ENCODE peak calls at places on chromosomes 11 and 22, in eight cellular contexts. Q is PC-9; M is fibroblast of lung; F is stomach; R is naive thymus-derived CD4-positive, alpha-beta T cell; J is psoas muscle; T is colonic mucosa; O is neural progenitor cell. B is an unnamed sample.

GRCh38 chr11:69211540-69212120 is 55.9 kb downstream of the SMIM38 start:
- DNase-seq in F (no peak), M (no peak), Q (peak; percentile 26), J (no peak), O (no peak), T (no peak), R (no peak), B (no peak)

GRCh38 chr11:119471329-119471728 is 48.4 kb upstream of the THY1 start:
- DNase-seq in J (no peak), O (no peak), Q (no peak), R (no peak), T (no peak), F (no peak), M (no peak), B (no peak)

GRCh38 chr11:13007702-13008435 is 1.2 kb upstream of the RASSF10 start:
- DNase-seq in F (peak; percentile 31), T (peak; percentile 26), R (no peak), O (no peak), J (no peak), M (no peak), Q (no peak), B (no peak)

GRCh38 chr11:126751242-126751641 is 249.3 kb downstream of the KIRREL3 start:
- DNase-seq in Q (no peak), R (no peak), O (no peak), F (no peak), J (no peak), M (peak; percentile 15), T (no peak), B (no peak)

GRCh38 chr11:10503217-10503616 is 37.8 kb downstream of the RNF141 start:
- DNase-seq in R (no peak), Q (no peak), F (no peak), M (no peak), J (no peak), O (no peak), T (no peak), B (no peak)

GRCh38 chr11:45886816-45887520 is 1.5 kb downstream of the MAPK8IP1 start:
- DNase-seq in Q (no peak), J (no peak), M (no peak), R (no peak), T (no peak), F (no peak), O (no peak), B (no peak)

GRCh38 chr11:128522943-128523518 is 64.3 kb downstream of the ETS1 start:
- DNase-seq in F (no peak), O (no peak), J (no peak), T (no peak), Q (no peak), M (no peak), R (peak; percentile 82), B (no peak)

GRCh38 chr11:30990625-30991348 is 378.8 kb downstream of the DCDC1 start:
- DNase-seq in O (no peak), M (no peak), Q (no peak), F (no peak), T (no peak), J (no peak), R (no peak), B (no peak)

GRCh38 chr11:102223859-102224258 is 93.4 kb upstream of the BIRC3 start:
- DNase-seq in Q (no peak), M (peak; percentile 59), J (no peak), R (no peak), O (no peak), T (no peak), F (no peak), B (no peak)

GRCh38 chr11:108135845-108136599 is 14.7 kb downstream of the ACAT1 start:
- DNase-seq in Q (peak; percentile 33), F (no peak), O (no peak), R (peak; percentile 30), J (no peak), M (peak; percentile 37), T (no peak), B (no peak)

GRCh38 chr22:17578129-17578754 is 14.9 kb downstream of the SLC25A18 start:
- DNase-seq in O (no peak), T (no peak), R (no peak), Q (no peak), J (peak; percentile 76), M (peak; percentile 65), F (peak; percentile 77), B (peak; percentile 96)

DNA sequence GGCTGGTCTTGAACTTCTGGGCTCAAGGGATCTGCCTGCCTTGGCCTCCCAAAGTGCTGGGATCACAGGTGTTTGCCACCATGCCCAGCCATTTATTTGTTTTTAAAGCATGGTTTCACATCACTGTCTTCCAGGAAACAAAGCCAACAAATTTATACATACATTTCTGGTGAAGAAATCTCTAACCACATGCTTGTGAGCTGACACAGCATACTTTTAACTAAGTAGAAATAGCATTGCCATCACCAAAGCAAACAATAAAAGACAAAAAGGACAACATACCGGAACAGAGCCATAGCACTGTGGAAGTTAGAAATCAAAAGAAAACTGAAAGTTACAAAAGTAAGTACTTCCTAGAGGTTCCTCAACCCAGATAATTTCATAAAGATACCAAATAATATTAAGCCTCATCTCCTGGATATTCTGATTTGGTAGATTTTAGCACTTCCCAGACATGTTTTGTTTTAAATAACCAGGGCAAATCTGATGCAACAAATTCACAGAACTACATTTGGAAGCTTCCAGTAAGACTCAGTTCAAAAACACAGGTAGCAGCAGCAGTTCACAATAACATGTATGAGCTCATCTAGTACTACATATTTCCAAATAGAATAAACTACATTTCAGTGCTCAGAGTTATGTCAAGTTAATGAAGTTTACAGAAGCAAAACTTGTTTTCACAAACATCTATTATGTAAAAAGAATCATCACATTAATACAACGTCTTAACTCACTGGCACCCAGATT is 70.6 kb downstream of the RRAS2 start:
- DNase-seq in R (no peak), J (no peak), M (peak; percentile 87), T (no peak), F (no peak), O (no peak), Q (peak; percentile 71), B (no peak)
- H3K4me3 ChIP-seq in R (no peak overlapping the region), J (no peak overlapping the region), M (peak overlapping the region; percentile 20), T (no peak overlapping the region), F (no peak overlapping the region), O (no peak overlapping the region), Q (no peak overlapping the region), B (no peak overlapping the region)

GRCh38 chr11:749731-750130 is 2.5 kb downstream of the TALDO1 start:
- DNase-seq in O (no peak), M (no peak), R (no peak), Q (no peak), J (no peak), T (no peak), F (no peak), B (no peak)

GRCh38 chr11:742571-743201 is 4.6 kb upstream of the TALDO1 start:
- DNase-seq in R (no peak), F (no peak), T (no peak), O (no peak), M (no peak), Q (no peak), J (no peak), B (no peak)

GRCh38 chr11:747176-748006 is at the start of gene TALDO1:
- DNase-seq in J (peak; percentile 96), Q (peak; percentile 65), T (peak; percentile 93), O (peak; percentile 98), F (peak; percentile 95), M (peak; percentile 73), R (peak; percentile 68), B (peak; percentile 94)

GRCh38 chr11:748007-748359 is 719 bp downstream of the TALDO1 start:
- DNase-seq in O (peak; percentile 28), R (no peak), M (no peak), F (no peak), J (peak; percentile 66), Q (no peak), T (peak; percentile 27), B (peak; percentile 42)

DNA sequence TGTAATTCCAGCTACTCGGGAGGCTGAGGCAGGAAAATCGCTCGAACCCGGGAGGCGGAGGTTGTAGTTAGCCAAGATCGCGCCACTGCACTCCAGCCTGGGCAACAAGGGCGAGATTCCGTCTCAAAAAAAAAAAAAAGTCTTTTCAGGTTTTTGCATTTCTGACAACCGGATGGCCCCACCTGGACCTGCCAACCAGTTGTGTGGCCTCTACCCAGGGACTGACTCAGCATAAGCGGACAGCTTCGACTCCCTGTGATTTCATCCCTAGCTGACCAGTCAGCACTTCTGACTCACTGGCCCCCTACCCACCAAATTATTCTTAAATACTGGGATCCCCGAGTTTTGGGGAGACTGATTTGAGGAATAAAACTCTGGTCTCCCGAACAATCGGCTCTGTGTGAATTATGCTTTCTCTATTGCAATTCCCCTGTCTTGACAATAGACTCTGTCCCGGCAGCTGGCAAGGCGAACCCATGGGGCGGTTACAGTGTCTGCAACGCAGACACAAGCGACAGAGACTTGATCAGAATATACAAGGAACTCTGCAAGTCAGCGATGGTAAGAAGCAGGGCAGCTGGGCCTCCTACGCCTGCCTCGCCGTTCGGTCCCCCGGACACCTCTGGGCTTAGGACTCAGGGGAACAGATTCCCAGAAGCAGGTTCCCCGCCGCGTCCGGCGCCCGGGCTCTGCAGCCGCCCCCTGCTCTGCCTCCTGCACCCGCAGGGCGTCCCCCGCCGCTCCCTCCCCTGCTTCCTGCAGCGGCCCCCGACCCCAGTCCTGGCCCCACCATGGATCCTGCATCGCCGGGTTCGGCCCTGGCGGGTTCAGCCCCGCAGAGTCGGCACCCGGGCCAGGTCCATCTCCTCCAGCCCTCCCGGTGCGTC is 732 bp upstream of the TALDO1 start:
- DNase-seq in Q (peak; percentile 55), M (no peak), O (peak; percentile 72), J (no peak), T (peak; percentile 39), R (peak; percentile 41), F (no peak), B (peak; percentile 35)
- H3K27ac ChIP-seq in Q (peak overlapping the region; percentile 66), M (no peak overlapping the region), O (no peak overlapping the region), J (peak overlapping the region; percentile 89), T (peak overlapping the region; percentile 76), R (peak overlapping the region; percentile 80), F (peak overlapping the region; percentile 96), B (peak overlapping the region; percentile 26)

GRCh38 chr11:93773045-93773477 is 11.0 kb upstream of the MED17 start:
- DNase-seq in O (peak; percentile 51), F (no peak), Q (no peak), T (no peak), M (no peak), R (no peak), J (no peak), B (no peak)
- H3K4me1 ChIP-seq in O (no peaks in the 10 kb centered on the region), F (no peaks in the 10 kb centered on the region), Q (no peaks in the 10 kb centered on the region), T (no peaks in the 10 kb centered on the region), M (no peaks in the 10 kb centered on the region), R (no peaks in the 10 kb centered on the region), J (no peaks in the 10 kb centered on the region), B (no peaks in the 10 kb centered on the region)

DNA sequence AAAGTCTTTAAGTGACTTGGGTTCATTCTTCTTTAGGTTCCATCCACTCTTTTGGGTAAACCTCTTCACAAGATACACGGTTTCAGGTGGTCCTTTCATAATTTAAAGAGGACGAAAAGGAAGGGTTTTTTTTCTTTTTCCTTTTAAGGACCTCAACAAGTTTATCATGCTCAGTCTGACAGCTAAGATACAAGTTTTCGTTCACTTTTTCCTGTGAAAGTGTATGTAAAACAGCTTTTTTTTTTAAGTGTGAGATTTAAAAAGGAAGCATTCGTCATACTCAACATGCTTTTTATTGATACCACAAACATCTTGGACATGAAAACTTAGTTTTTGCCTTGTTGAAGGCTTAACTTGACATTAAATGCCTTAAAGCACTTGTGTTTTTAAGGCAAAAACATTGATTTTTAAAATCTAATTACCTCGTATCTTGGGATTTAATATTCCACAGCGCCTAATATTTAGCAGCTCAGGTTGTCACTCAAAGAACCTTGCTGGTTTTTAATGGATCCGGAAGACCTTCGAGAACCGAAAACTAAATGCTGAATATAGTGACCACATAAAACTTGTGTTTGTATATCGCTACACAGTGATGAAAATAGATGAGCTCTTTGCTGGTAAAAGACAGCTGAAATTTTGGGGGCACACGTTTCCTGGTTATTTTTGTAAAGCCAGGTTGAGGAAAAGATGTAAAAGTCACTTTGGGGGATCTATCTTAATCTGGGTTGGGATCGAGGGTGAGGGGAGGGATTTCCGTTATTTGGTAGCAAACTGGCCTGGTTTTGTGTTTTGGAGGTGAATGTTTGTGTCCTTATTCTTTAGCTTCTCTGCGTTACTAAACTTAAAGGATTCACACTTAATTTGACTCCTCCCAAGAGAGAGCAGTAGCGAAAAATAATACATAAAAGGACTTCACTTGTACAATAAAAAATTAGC is 2.3 kb downstream of the PCF11 start:
- DNase-seq in M (no peak), J (no peak), R (no peak), Q (no peak), F (no peak), O (no peak), T (no peak), B (no peak)
- H3K4me3 ChIP-seq in M (peak overlapping the region; percentile 98), J (peak overlapping the region; percentile 94), R (peak overlapping the region; percentile 90), Q (peak overlapping the region; percentile 97), F (peak overlapping the region; percentile 98), O (peak overlapping the region; percentile 91), T (peak overlapping the region; percentile 70), B (peak overlapping the region; percentile 97)

B was measured in thyroid gland.